ENCODE peak calls at places on chromosomes 7 and 10, in seven cellular contexts. W, T, E, U, V, H and C are unnamed samples.

GRCh38 chr7:87735360-87735759 is 107.2 kb downstream of the RUNDC3B start:
- DNase-seq in T (no peak), U (no peak), H (no peak), V (no peak), W (no peak), E (no peak), C (no peak)

GRCh38 chr7:83452256-83452655 is 196.7 kb downstream of the SEMA3E start:
- DNase-seq in H (no peak), W (no peak), T (no peak), V (no peak), U (no peak), E (no peak), C (no peak)

GRCh38 chr7:107879400-107880035 is 11.5 kb upstream of the DLD start:
- DNase-seq in V (no peak), U (no peak), E (peak; percentile 52), H (peak; percentile 49), W (peak; percentile 75), T (peak; percentile 71), C (peak; percentile 56)

GRCh38 chr7:139046143-139046542 is 10.3 kb upstream of the ZC3HAV1L start:
- DNase-seq in T (no peak), H (no peak), W (no peak), E (no peak), V (no peak), U (no peak), C (no peak)

GRCh38 chr7:54906963-54907362 is 111.9 kb upstream of the EGFR start:
- DNase-seq in E (no peak), U (no peak), H (no peak), T (no peak), V (no peak), W (no peak), C (no peak)

GRCh38 chr7:140219672-140220520 is 43.1 kb upstream of the KDM7A start:
- DNase-seq in U (no peak), E (no peak), T (no peak), W (no peak), H (no peak), V (no peak), C (no peak)

GRCh38 chr10:100020883-100021248 is 11.1 kb upstream of the DNMBP start:
- DNase-seq in H (no peak), W (no peak), V (no peak), E (no peak), T (no peak), U (no peak), C (no peak)

GRCh38 chr10:119395287-119396007 is 147.1 kb downstream of the RGS10 start:
- DNase-seq in T (no peak), H (no peak), V (no peak), W (no peak), U (no peak), E (no peak), C (no peak)

GRCh38 chr7:130356121-130356759 is 11.6 kb downstream of the CPA5 start:
- DNase-seq in W (peak; percentile 42), U (peak; percentile 72), E (peak; percentile 68), V (no peak), T (no peak), H (peak; percentile 57), C (peak; percentile 84)

GRCh38 chr10:108363566-108363965 is 1199.1 kb upstream of the SORCS1 start:
- DNase-seq in E (no peak), U (no peak), V (no peak), T (no peak), H (no peak), W (no peak), C (no peak)

GRCh38 chr10:70991140-70992124 is 103.1 kb upstream of the PCBD1 start:
- DNase-seq in T (no peak), H (peak; percentile 60), U (no peak), E (no peak), W (no peak), V (no peak), C (no peak)

GRCh38 chr7:96691692-96692091 is 18.0 kb downstream of the SEM1 start:
- DNase-seq in V (no peak), H (no peak), W (no peak), U (no peak), E (no peak), T (no peak), C (no peak)

GRCh38 chr10:48582970-48583369 is 21.9 kb downstream of the ARHGAP22 start:
- DNase-seq in E (no peak), T (no peak), U (no peak), H (no peak), V (no peak), W (no peak), C (no peak)

GRCh38 chr7:13894956-13895355 is 94.5 kb downstream of the ETV1 start:
- DNase-seq in E (no peak), W (no peak), V (no peak), T (no peak), H (no peak), U (no peak), C (no peak)

GRCh38 chr7:13903997-13904396 is 85.5 kb downstream of the ETV1 start:
- DNase-seq in T (no peak), H (no peak), W (no peak), V (no peak), E (no peak), U (no peak), C (no peak)

GRCh38 chr7:13901577-13901976 is 87.9 kb downstream of the ETV1 start:
- DNase-seq in T (no peak), W (no peak), H (no peak), V (no peak), E (no peak), U (no peak), C (no peak)

GRCh38 chr7:13897825-13898224 is 91.6 kb downstream of the ETV1 start:
- DNase-seq in U (no peak), H (no peak), E (no peak), T (no peak), V (no peak), W (no peak), C (no peak)

DNA sequence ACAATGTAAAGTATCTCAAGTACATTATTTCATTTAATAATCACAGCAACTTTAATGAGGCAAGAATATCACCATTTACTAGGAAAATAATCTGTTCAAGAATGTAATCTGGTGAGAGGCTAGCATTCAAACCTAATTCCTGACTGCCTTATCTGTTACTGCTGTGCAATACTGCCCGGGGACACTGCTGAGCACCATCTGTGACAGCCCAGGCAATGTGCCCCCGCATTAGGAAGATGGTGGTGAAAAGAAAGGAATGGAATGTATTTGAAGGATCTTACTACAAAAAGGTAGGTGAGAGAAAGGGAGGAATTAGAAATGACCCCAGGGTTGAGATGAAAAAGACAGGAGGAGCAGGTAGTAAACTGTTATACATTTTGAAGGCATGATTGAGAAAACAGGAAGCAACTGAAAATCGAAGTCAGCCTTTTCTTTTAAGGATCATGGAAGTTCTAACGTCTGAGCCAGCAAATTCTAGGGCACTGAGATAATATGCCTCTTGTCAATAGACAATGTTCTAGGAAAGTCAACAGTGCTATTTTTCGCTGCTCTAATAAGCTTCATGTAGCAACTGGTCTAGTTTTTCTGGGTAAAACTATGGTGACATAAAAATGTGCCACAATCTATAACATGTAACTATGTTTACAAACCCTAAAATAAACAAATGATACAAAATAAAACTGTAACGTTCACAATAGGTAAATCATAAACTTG is 90.4 kb downstream of the ETV1 start:
- DNase-seq in V (no peak), W (peak; percentile 44), T (no peak), E (no peak), U (no peak), H (no peak), C (no peak)
- TF ChIP-seq SIN3A in V (no peak), W (no peak), T (no peak), E (no peak), U (no peak), H (no peak), C (no peak)

GRCh38 chr10:11824825-11825224 is 1.7 kb downstream of the PROSER2 start:
- DNase-seq in U (no peak), E (no peak), W (peak; percentile 64), T (peak; percentile 73), H (no peak), V (no peak), C (no peak)
- H3K4me1 ChIP-seq in U (peaks cover 4% of the 10 kb centered on the region), E (peaks cover 15% of the 10 kb centered on the region), W (no peaks in the 10 kb centered on the region), T (peaks cover 14% of the 10 kb centered on the region), H (peaks cover 61% of the 10 kb centered on the region), V (no peaks in the 10 kb centered on the region), C (peaks cover 3% of the 10 kb centered on the region)

GRCh38 chr10:47303866-47304265 is 3.9 kb downstream of the GDF10 start:
- DNase-seq in W (no peak), U (no peak), H (no peak), E (no peak), T (no peak), V (no peak), C (no peak)

GRCh38 chr10:47308775-47309174 is 8.8 kb downstream of the GDF10 start:
- DNase-seq in T (no peak), H (no peak), V (no peak), W (no peak), E (no peak), U (no peak), C (no peak)

GRCh38 chr10:47307381-47307780 is 7.4 kb downstream of the GDF10 start:
- DNase-seq in T (no peak), E (no peak), V (no peak), U (no peak), W (no peak), H (no peak), C (no peak)

GRCh38 chr10:47305566-47305965 is 5.6 kb downstream of the GDF10 start:
- DNase-seq in E (no peak), U (no peak), H (no peak), V (no peak), W (no peak), T (no peak), C (no peak)

DNA sequence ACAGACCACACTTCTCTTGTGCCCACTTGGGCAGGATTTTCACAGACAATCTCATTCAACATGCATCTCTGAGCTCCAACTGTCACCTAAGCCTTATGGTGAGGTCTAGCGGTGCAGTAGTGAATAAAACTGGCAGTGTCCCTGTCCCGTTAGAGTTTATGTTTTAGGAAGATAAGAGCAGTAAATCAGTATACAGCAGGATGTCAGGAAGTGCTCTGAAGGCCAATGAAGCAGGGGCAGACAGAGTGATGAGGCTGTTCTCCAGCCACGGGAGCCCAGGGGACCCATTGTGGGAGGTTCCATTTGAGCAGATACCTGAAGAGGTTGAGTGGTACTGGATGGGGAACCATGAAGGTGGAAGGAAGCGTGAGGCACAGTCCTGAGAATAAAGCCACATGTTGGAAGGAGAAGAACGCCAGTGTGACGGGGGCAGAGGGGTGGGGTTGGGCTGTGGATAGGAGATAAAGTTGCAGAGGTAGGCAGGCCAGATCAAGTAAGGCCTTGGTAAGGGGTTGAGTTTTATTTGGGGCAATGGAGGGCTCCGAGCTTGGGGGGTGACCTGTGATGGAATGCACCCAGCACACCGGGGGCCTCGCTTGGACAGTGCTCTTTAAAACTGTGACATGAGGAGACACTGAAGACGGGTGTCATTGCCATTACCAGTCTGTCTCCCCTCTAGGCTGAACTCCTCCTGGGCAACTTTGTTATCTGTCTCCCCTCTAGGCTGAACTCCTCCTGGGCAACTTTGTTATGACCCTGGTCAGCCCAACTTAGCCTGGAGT is 6.6 kb downstream of the GDF10 start:
- DNase-seq in T (peak; percentile 78), E (no peak), H (no peak), V (no peak), W (no peak), U (no peak), C (no peak)
- H3K27me3 ChIP-seq in T (peaks cover 3% of the 10 kb centered on the region), E (peaks cover 20% of the 10 kb centered on the region), H (peaks cover 14% of the 10 kb centered on the region), V (no peaks in the 10 kb centered on the region), W (peaks cover 8% of the 10 kb centered on the region), U (peaks cover 6% of the 10 kb centered on the region), C (peaks cover 10% of the 10 kb centered on the region)

DNA sequence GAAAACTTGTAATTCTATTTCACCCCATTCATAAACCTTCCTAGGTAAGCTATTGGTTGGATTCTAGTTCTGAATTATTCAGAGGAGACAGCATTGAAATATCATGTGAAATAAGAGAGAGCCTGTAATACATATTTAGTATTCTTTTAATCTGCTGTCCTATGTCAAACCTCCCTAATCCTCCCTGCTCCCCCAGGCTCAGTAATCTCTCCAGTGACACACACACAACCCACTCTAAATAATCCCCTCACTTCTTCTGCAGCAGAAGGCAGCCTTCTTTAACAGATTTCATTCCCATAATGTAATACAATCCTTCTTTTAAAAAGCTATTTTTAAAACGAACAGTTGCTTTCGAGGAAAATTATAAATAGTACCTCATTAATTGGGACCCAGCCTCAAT is 639.7 kb upstream of the AUTS2 start:
- DNase-seq in W (no peak), T (no peak), V (no peak), H (no peak), U (no peak), E (no peak), C (no peak)
- TF ChIP-seq SIN3A in W (no peak), T (no peak), V (no peak), H (no peak), U (no peak), E (no peak), C (no peak)